ENCODE peak calls at places on chromosomes 3 and 15, in nine cellular contexts. J is suprapubic skin, R is stomach, Y is vagina, X is transverse colon, Z is endothelial cell of umbilical vein, N is Panc1, C is sigmoid colon, I is GM23338. P is an unnamed sample. For H3K27me3 and H3K4me1, the result is how much of the 10 kb centered on the place peaks cover.

GRCh38 chr3:194447161-194447560 is 39.6 kb downstream of the ATP13A3 start:
- DNase-seq in C (no peak), N (no peak), J (no peak), I (no peak), X (no peak), Y (no peak), Z (no peak), R (peak), P (no peak)

GRCh38 chr3:63656791-63657190 is 4.3 kb downstream of the SNTN start:
- DNase-seq in R (no peak), N (no peak), J (no peak), X (no peak), C (no peak), Z (no peak), Y (no peak), I (no peak), P (no peak)

GRCh38 chr3:138945646-138946553 is 1.0 kb downstream of the FOXL2 start:
- DNase-seq in C (no peak), I (peak), Z (no peak), J (peak), R (peak), Y (no peak), X (peak), N (no peak), P (peak)

GRCh38 chr3:35793668-35794067 is 154.3 kb downstream of the ARPP21 start:
- DNase-seq in N (no peak), Y (no peak), I (no peak), J (no peak), Z (no peak), C (no peak), R (no peak), X (no peak), P (no peak)

GRCh38 chr15:53962646-53963561 is 15.3 kb upstream of the UNC13C start:
- DNase-seq in X (peak), J (no peak), I (peak), Z (peak), N (no peak), R (peak), C (no peak), Y (no peak), P (peak)

GRCh38 chr15:65212097-65212496 is 824 bp upstream of the CILP start:
- DNase-seq in C (peak), I (peak), N (no peak), J (no peak), Z (no peak), Y (no peak), R (no peak), X (no peak), P (no peak)

GRCh38 chr15:101489633-101490407 is at the start of gene PCSK6:
- DNase-seq in I (peak), N (no peak), Z (no peak), R (peak), C (no peak), Y (peak), X (peak), J (no peak), P (no peak)

GRCh38 chr15:35746121-35746520 is 200.2 kb upstream of the DPH6 start:
- DNase-seq in X (no peak), Y (no peak), C (no peak), R (no peak), I (no peak), N (no peak), J (no peak), Z (no peak), P (no peak)

GRCh38 chr3:98650966-98651765 is 57.8 kb upstream of the CPOX start:
- DNase-seq in N (no peak), Z (no peak), X (no peak), I (no peak), C (no peak), J (no peak), Y (no peak), R (no peak), P (no peak)

GRCh38 chr3:66797916-66798560 is 200.1 kb upstream of the KBTBD8 start:
- DNase-seq in R (peak), C (peak), N (no peak), X (peak), J (no peak), I (peak), Z (peak), Y (no peak), P (peak)

GRCh38 chr3:23111286-23111685 is 91.8 kb upstream of the UBE2E2 start:
- DNase-seq in J (no peak), Z (no peak), N (no peak), I (no peak), X (no peak), R (no peak), C (no peak), Y (no peak), P (no peak)

GRCh38 chr3:178353292-178353814 is 182.9 kb upstream of the KCNMB2 start:
- DNase-seq in J (no peak), C (no peak), R (no peak), N (no peak), Z (peak), I (no peak), Y (no peak), X (no peak), P (no peak)

GRCh38 chr15:32669870-32670623 is 28.5 kb downstream of the SCG5 start:
- DNase-seq in R (no peak), I (peak), J (peak), N (no peak), Z (no peak), Y (no peak), C (peak), X (no peak), P (no peak)

GRCh38 chr3:65669163-65669875 is 369.4 kb downstream of the MAGI1 start:
- DNase-seq in I (no peak), N (no peak), Y (no peak), Z (peak), J (no peak), R (no peak), X (no peak), C (no peak), P (no peak)

GRCh38 chr3:69847303-69847702 is 108.0 kb downstream of the MITF start:
- DNase-seq in J (no peak), C (no peak), N (no peak), I (no peak), R (no peak), Z (no peak), X (no peak), Y (no peak), P (no peak)

GRCh38 chr15:99090938-99091337 is 13.9 kb upstream of the SYNM start:
- DNase-seq in I (peak), X (no peak), Y (no peak), Z (no peak), C (no peak), J (no peak), N (no peak), R (no peak), P (no peak)

GRCh38 chr3:123481722-123482457 is 33.0 kb upstream of the ADCY5 start:
- DNase-seq in C (no peak), X (no peak), I (no peak), N (no peak), Y (no peak), J (peak), Z (no peak), R (no peak), P (no peak)
- H3K27me3 ChIP-seq in C (under half), X (under half), I (under half), N (under half), Y (under half), J (under half), Z (under half), R (under half), P (under half)

DNA sequence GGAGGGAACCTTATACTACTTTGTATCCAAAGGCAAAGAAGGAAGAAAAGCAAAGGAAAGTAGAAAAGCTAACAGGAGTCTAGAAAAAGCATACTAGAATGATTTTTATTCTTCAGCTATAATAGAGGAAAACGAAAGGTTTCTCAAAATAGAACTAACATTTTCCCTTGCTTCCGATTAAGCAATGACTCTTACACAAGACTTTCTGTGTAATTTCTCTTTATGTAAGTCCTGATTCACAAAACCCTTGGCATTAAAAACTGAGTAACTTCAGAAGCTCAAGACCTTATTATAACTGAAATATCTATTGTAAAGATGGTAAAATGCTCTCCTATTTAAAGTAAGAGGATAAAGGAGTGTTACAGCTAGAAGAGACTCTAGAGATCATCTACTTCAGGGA is 97.4 kb downstream of the DTWD1 start:
- DNase-seq in Z (no peak), C (no peak), X (no peak), I (no peak), R (no peak), Y (no peak), J (no peak), N (no peak), P (no peak)
- TF ChIP-seq POLR2AphosphoS5 in Z (no peak), C (no peak), X (no peak), I (no peak), R (no peak), Y (no peak), J (no peak), N (no peak), P (no peak)

GRCh38 chr3:100268156-100268555 is 7.4 kb downstream of the TBC1D23 start:
- DNase-seq in J (no peak), X (no peak), Z (no peak), C (no peak), R (no peak), N (no peak), I (no peak), Y (no peak), P (no peak)
- H3K4me1 ChIP-seq in J (under half), X (under half), Z (under half), C (under half), R (under half), N (under half), I (under half), Y (half or more), P (under half)

GRCh38 chr15:78212008-78212407 is 22.4 kb downstream of the ACSBG1 start:
- DNase-seq in Z (no peak), I (no peak), X (no peak), R (peak), N (no peak), J (peak), C (no peak), Y (peak), P (no peak)
- H3K27me3 ChIP-seq in Z (under half), I (under half), X (under half), R (under half), N (under half), J (under half), C (under half), Y (under half), P (under half)

DNA sequence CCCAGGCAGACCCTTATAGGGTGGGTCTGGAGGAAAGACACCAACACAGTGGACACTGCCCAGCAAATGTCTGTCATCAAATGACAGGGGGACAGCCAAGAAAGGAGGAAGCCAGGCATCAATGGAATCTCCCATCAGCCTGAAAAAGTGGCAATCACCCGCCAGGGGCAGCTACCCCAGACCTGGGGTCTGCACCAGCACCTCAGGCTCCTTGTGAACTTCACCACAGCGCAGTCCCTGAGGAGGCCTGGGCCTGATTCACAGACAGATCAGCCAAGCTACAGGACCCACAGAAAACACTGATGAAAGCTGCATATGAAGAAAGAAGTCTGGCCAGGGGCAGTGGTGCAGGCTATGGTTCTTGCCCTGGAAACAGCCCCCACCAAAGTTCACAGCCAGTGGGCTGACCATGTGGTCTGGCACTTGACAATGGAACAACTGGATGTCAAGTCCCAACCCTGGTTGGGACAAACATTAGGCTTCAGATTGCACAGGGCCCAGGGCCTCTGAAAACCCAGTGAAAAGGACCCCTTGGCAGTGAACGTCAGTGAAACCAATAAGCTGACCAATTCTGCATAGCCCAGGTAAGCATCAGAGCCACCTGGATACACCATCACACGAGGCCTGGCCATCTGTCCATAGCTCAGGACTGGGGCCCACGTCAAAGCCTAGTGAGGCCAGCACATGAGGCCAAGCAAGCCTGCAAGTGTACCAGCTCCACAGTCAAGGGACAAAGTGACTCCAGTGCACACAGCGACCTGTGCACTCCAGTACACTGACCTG is 29.1 kb downstream of the ALS2CL start:
- DNase-seq in Y (no peak), I (no peak), X (no peak), R (peak), C (peak), J (peak), N (no peak), Z (no peak), P (no peak)
- TF ChIP-seq POLR2AphosphoS5 in Y (no peak), I (no peak), X (no peak), R (no peak), C (no peak), J (no peak), N (no peak), Z (no peak), P (no peak)